ENCODE peak calls at places on chromosomes 12 and 14, in five cellular contexts. J is hippocampal formation, S is A172, H is mesenchymal stem cell, B is pons. Q is an unnamed sample.

GRCh38 chr12:120783197-120783596 is 57.6 kb downstream of the ACADS start:
- DNase-seq in B (no peak), H (peak), J (no peak), S (peak), Q (peak)

GRCh38 chr12:89051065-89051677 is 301.1 kb downstream of the DUSP6 start:
- DNase-seq in B (peak), H (peak), J (peak), S (peak), Q (peak)

GRCh38 chr12:27541031-27541719 is 17.2 kb downstream of the PPFIBP1 start:
- DNase-seq in S (no peak), H (no peak), B (no peak), J (no peak), Q (no peak)

GRCh38 chr14:101008631-101009336 is 105.3 kb upstream of the RTL1 start:
- DNase-seq in S (no peak), J (no peak), B (no peak), H (no peak), Q (no peak)

GRCh38 chr12:749871-750270 is 2.5 kb upstream of the WNK1 start:
- DNase-seq in B (peak), J (peak), H (no peak), S (no peak), Q (no peak)

GRCh38 chr14:46985529-46986137 is 334.1 kb upstream of the RPL10L start:
- DNase-seq in S (no peak), H (no peak), J (no peak), B (no peak), Q (no peak)

GRCh38 chr12:49873361-49873934 is 30.3 kb downstream of the FAIM2 start:
- DNase-seq in H (no peak), B (peak), J (peak), S (no peak), Q (no peak)

GRCh38 chr12:109288571-109288970 is 20.5 kb downstream of the FOXN4 start:
- DNase-seq in S (no peak), J (no peak), H (no peak), B (no peak), Q (no peak)

GRCh38 chr14:53027562-53027961 is 76.7 kb upstream of the FERMT2 start:
- DNase-seq in B (no peak), S (no peak), H (no peak), J (no peak), Q (no peak)

GRCh38 chr12:50505945-50506344 is 1.2 kb downstream of the DIP2B start:
- DNase-seq in S (no peak), J (peak), H (peak), B (peak), Q (no peak)

GRCh38 chr12:49588761-49589516 is 16.5 kb downstream of the FAM186B start:
- DNase-seq in S (no peak), J (no peak), H (no peak), B (no peak), Q (peak)

GRCh38 chr12:88207921-88208640 is 66.0 kb downstream of the TMTC3 start:
- DNase-seq in J (no peak), S (no peak), H (peak), B (no peak), Q (no peak)

GRCh38 chr14:100552524-100553125 is 34.6 kb downstream of the BEGAIN start:
- DNase-seq in H (no peak), B (no peak), J (no peak), S (no peak), Q (no peak)

GRCh38 chr12:67697443-67697842 is 48.9 kb downstream of the DYRK2 start:
- DNase-seq in B (no peak), S (no peak), J (no peak), H (peak), Q (no peak)

Q was measured in RWPE1.